ENCODE peak calls at places on chromosomes 16 and 17, in nine cellular contexts. J is stimulated activated CD4-positive, alpha-beta T cell treated with anti-CD3 and anti-CD28 coated beads, Interleukin-2, amount 100 ng/mL, for 48 hours; E is progenitor cell of endocrine pancreas; W is EL; S is GM12891; N is colonic mucosa; Y is A549; P is T-helper 2 cell; Q is NCI-H774. Z is an unnamed sample.

GRCh38 chr16:78478267-78478821 is 378.9 kb downstream of the WWOX start:
- DNase-seq in Y (peak), N (no peak), E (no peak), S (no peak), P (peak), W (no peak), J (peak), Q (peak), Z (no peak)

GRCh38 chr17:71799657-71800056 is 321.2 kb upstream of the SOX9 start:
- DNase-seq in S (no peak), P (no peak), Q (no peak), J (no peak), Y (no peak), E (no peak), W (no peak), N (no peak), Z (no peak)

GRCh38 chr16:65572156-65572555 is 450.3 kb upstream of the CDH11 start:
- DNase-seq in Q (no peak), E (no peak), Y (no peak), J (no peak), P (no peak), N (no peak), W (peak), S (no peak), Z (no peak)

GRCh38 chr17:28370035-28370743 is at the start of gene VTN:
- DNase-seq in Y (peak), N (no peak), J (no peak), W (peak), Q (no peak), S (no peak), P (no peak), E (peak), Z (no peak)

GRCh38 chr16:72910371-72910770 is 137.6 kb downstream of the ZFHX3 start:
- DNase-seq in N (no peak), P (no peak), Q (no peak), J (no peak), W (no peak), S (no peak), Y (no peak), E (no peak), Z (no peak)

GRCh38 chr16:48383204-48383876 is 1.9 kb downstream of the SIAH1 start:
- DNase-seq in P (no peak), J (no peak), Q (no peak), W (no peak), S (no peak), Y (no peak), E (no peak), N (no peak), Z (no peak)

GRCh38 chr17:56995776-56996175 is 17.8 kb downstream of the SCPEP1 start:
- DNase-seq in W (no peak), Y (no peak), N (no peak), E (no peak), J (no peak), S (no peak), P (no peak), Q (no peak), Z (no peak)

GRCh38 chr16:58493756-58494431 is 6.0 kb upstream of the NDRG4 start:
- DNase-seq in S (no peak), W (no peak), Q (no peak), J (no peak), N (no peak), E (no peak), P (no peak), Y (no peak), Z (no peak)

GRCh38 chr16:87226926-87227650 is 90.1 kb downstream of the C16orf95 start:
- DNase-seq in S (no peak), Q (no peak), N (no peak), J (no peak), E (no peak), W (peak), Y (no peak), P (no peak), Z (no peak)

GRCh38 chr16:72068930-72069329 is 5.9 kb downstream of the HPR start:
- DNase-seq in Q (no peak), E (no peak), J (no peak), P (no peak), S (no peak), Y (no peak), N (no peak), W (no peak), Z (no peak)

GRCh38 chr17:78499715-78500540 is 77.3 kb downstream of the DNAH17 start:
- DNase-seq in W (no peak), Q (no peak), N (no peak), J (no peak), Y (no peak), E (no peak), S (no peak), P (no peak), Z (no peak)

GRCh38 chr17:19013806-19014627 is 9.5 kb upstream of the FAM83G start:
- DNase-seq in Y (no peak), S (no peak), W (no peak), E (no peak), Q (no peak), P (no peak), N (no peak), J (no peak), Z (no peak)

GRCh38 chr17:44898768-44899073 is 524 bp downstream of the EFTUD2 start:
- DNase-seq in E (no peak), S (no peak), P (peak), Y (no peak), N (peak), J (no peak), Q (no peak), W (no peak), Z (peak)

Z was measured in LNCaP clone FGC.